ENCODE peak calls at places on chromosomes 3 and 15, in five cellular contexts. W, F, D, O and P are unnamed samples.

GRCh38 chr3:110314512-110315114 is 757.0 kb upstream of the NECTIN3 start:
- DNase-seq in W (peak), F (peak), D (peak), O (peak), P (peak)

GRCh38 chr3:39705351-39705900 is 104.0 kb upstream of the MYRIP start:
- DNase-seq in W (no peak), F (no peak), D (no peak), O (no peak), P (no peak)

GRCh38 chr3:160473233-160473632 is 23.6 kb upstream of the TRIM59 start:
- DNase-seq in W (no peak), F (no peak), D (no peak), O (no peak), P (no peak)

GRCh38 chr3:114221165-114221880 is 16.1 kb downstream of the ZNF80 start:
- DNase-seq in W (no peak), F (no peak), D (no peak), O (no peak), P (no peak)

GRCh38 chr3:123841476-123842238 is 42.5 kb downstream of the MYLK start:
- DNase-seq in W (no peak), F (no peak), D (no peak), O (no peak), P (no peak)

GRCh38 chr3:52202384-52203077 is 4.6 kb downstream of the ALAS1 start:
- DNase-seq in W (no peak), F (no peak), D (no peak), O (no peak), P (no peak)

GRCh38 chr15:65875458-65875857 is 6.2 kb downstream of the RAB11A start:
- DNase-seq in W (no peak), F (no peak), D (no peak), O (no peak), P (no peak)

GRCh38 chr3:36792342-36792741 is 28.0 kb upstream of the DCLK3 start:
- DNase-seq in W (peak), F (peak), D (peak), O (no peak), P (peak)

GRCh38 chr15:79101866-79102581 is 11.4 kb upstream of the RASGRF1 start:
- DNase-seq in W (peak), F (no peak), D (no peak), O (no peak), P (peak)

GRCh38 chr3:21672303-21672702 is 78.7 kb downstream of the ZNF385D start:
- DNase-seq in W (no peak), F (no peak), D (no peak), O (no peak), P (no peak)

GRCh38 chr3:56366641-56366984 is 101.7 kb downstream of the ERC2 start:
- DNase-seq in W (no peak), F (no peak), D (no peak), O (no peak), P (no peak)

GRCh38 chr3:57949344-57949743 is 58.9 kb upstream of the FLNB start:
- DNase-seq in W (no peak), F (no peak), D (no peak), O (no peak), P (no peak)

GRCh38 chr15:81548350-81549116 is 174.5 kb upstream of the TMC3 start:
- DNase-seq in W (no peak), F (no peak), D (no peak), O (no peak), P (no peak)

GRCh38 chr3:149658444-149659172 is 783 bp upstream of the WWTR1 start:
- DNase-seq in W (peak), F (peak), D (no peak), O (no peak), P (no peak)

GRCh38 chr3:159859424-159859823 is 129.2 kb upstream of the IL12A start:
- DNase-seq in W (no peak), F (peak), D (no peak), O (no peak), P (no peak)

GRCh38 chr3:10170915-10171478 is 6.3 kb downstream of the IRAK2 start:
- DNase-seq in W (no peak), F (no peak), D (no peak), O (no peak), P (peak)

GRCh38 chr3:10334461-10334860 is 13.5 kb upstream of the SEC13 start:
- DNase-seq in W (no peak), F (no peak), D (no peak), O (no peak), P (peak)

GRCh38 chr3:112671930-112672715 is 31.2 kb upstream of the CCDC80 start:
- DNase-seq in W (no peak), F (no peak), D (no peak), O (no peak), P (no peak)

GRCh38 chr3:117103645-117104044 is 394.1 kb downstream of the TUSC7 start:
- DNase-seq in W (no peak), F (no peak), D (no peak), O (no peak), P (no peak)

GRCh38 chr3:73602171-73602570 is 22.6 kb downstream of the PDZRN3 start:
- DNase-seq in W (no peak), F (no peak), D (no peak), O (no peak), P (no peak)

GRCh38 chr3:161117646-161118045 is 12.5 kb upstream of the B3GALNT1 start:
- DNase-seq in W (no peak), F (no peak), D (no peak), O (no peak), P (no peak)

GRCh38 chr3:67655364-67656121 is 1.1 kb upstream of the SUCLG2 start:
- DNase-seq in W (no peak), F (no peak), D (peak), O (peak), P (no peak)

GRCh38 chr3:170344971-170345370 is 12.5 kb upstream of the SKIL start:
- DNase-seq in W (no peak), F (no peak), D (no peak), O (no peak), P (no peak)

GRCh38 chr3:166080096-166080495 is 242.9 kb upstream of the BCHE start:
- DNase-seq in W (no peak), F (no peak), D (no peak), O (no peak), P (no peak)

GRCh38 chr3:67685499-67685898 is 31.1 kb upstream of the SUCLG2 start:
- DNase-seq in W (no peak), F (no peak), D (no peak), O (peak), P (no peak)

GRCh38 chr3:155741081-155741480 is 3.8 kb downstream of the PLCH1 start:
- DNase-seq in W (no peak), F (no peak), D (no peak), O (no peak), P (no peak)

GRCh38 chr3:151452346-151452745 is 8.5 kb downstream of the IGSF10 start:
- DNase-seq in W (no peak), F (no peak), D (no peak), O (no peak), P (no peak)

GRCh38 chr3:64489361-64490044 is 198.3 kb downstream of the ADAMTS9 start:
- DNase-seq in W (no peak), F (no peak), D (no peak), O (no peak), P (peak)

GRCh38 chr15:55588070-55588817 is at the start of gene PYGO1:
- DNase-seq in W (no peak), F (peak), D (peak), O (no peak), P (peak)

GRCh38 chr15:43229977-43230376 is 9.2 kb upstream of the EPB42 start:
- DNase-seq in W (no peak), F (no peak), D (no peak), O (no peak), P (no peak)

GRCh38 chr3:172869356-172869755 is 118.8 kb downstream of the ECT2 start:
- DNase-seq in W (no peak), F (no peak), D (no peak), O (no peak), P (no peak)

GRCh38 chr15:83365370-83365938 is 81.0 kb upstream of the BNC1 start:
- DNase-seq in W (peak), F (peak), D (no peak), O (no peak), P (no peak)

GRCh38 chr3:150005243-150006102 is 34.8 kb upstream of the PFN2 start:
- DNase-seq in W (no peak), F (no peak), D (no peak), O (no peak), P (no peak)

GRCh38 chr3:131250466-131250865 is 131.1 kb upstream of the NUDT16 start:
- DNase-seq in W (no peak), F (no peak), D (no peak), O (no peak), P (no peak)

GRCh38 chr3:195582947-195583346 is 793 bp downstream of the APOD start:
- DNase-seq in W (peak), F (no peak), D (peak), O (no peak), P (no peak)
- TF ChIP-seq ZBTB33 in W (no peak), F (no peak), D (peak), O (no peak), P (peak)

GRCh38 chr3:12195231-12195630 is 36.5 kb upstream of the TIMP4 start:
- DNase-seq in W (no peak), F (no peak), D (no peak), O (no peak), P (no peak)
- TF ChIP-seq ZBTB33 in W (no peak), F (no peak), D (no peak), O (no peak), P (no peak)

GRCh38 chr3:53724566-53724965 is 121.7 kb downstream of the CHDH start:
- DNase-seq in W (no peak), F (no peak), D (no peak), O (no peak), P (no peak)
- TF ChIP-seq ZBTB33 in W (no peak), F (no peak), D (no peak), O (no peak), P (no peak)

DNA sequence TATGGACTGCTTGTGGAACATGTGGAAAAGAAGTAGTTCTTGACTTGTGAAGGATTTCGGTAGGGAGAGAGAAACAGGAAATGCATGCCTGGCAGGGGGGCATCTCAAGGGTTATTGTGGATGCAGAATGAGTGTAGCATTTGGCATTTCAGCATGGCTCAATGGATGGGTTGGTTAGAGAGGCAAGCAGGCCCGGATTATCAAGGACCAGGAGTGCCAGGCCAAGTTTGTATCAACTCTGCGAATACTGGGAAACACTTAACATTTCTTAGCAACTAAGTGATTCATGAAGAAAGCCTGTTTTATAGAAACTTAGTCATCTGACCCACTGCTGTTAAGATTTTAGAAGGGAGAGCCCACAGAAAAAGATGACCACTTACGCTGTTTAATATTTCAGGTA is 33.6 kb downstream of the KIF15 start:
- DNase-seq in W (no peak), F (no peak), D (no peak), O (no peak), P (no peak)
- TF ChIP-seq ZBTB33 in W (no peak), F (no peak), D (no peak), O (no peak), P (no peak)

GRCh38 chr15:33234019-33234418 is 39.5 kb upstream of the FMN1 start:
- DNase-seq in W (peak), F (peak), D (peak), O (no peak), P (peak)
- TF ChIP-seq ZBTB33 in W (no peak), F (no peak), D (no peak), O (no peak), P (no peak)

GRCh38 chr3:183812746-183813445 is 12.5 kb downstream of the MAP6D1 start:
- DNase-seq in W (no peak), F (no peak), D (no peak), O (no peak), P (no peak)
- TF ChIP-seq ZBTB33 in W (no peak), F (no peak), D (no peak), O (no peak), P (no peak)